ENCODE peak calls at places on chromosomes 5 and 9, in five cellular contexts. M is ecto neural progenitor cell, T is pancreas, P is PC-3, D is ovary. I is an unnamed sample.

GRCh38 chr9:75612754-75613153 is 277.7 kb upstream of the PCSK5 start:
- DNase-seq in D (no peak), M (no peak), T (no peak), P (no peak), I (no peak)

GRCh38 chr5:67693956-67694564 is 497.5 kb upstream of the CD180 start:
- DNase-seq in T (peak; percentile 2), D (peak; percentile 27), P (no peak), M (no peak), I (peak; percentile 57)

GRCh38 chr5:18829539-18829938 is 1158.5 kb downstream of the CDH18 start:
- DNase-seq in M (no peak), D (no peak), P (no peak), T (no peak), I (no peak)

GRCh38 chr9:116644099-116644688 is 42.9 kb upstream of the TRIM32 start:
- DNase-seq in M (no peak), D (no peak), P (no peak), T (no peak), I (no peak)

GRCh38 chr9:72880821-72881220 is 72.0 kb downstream of the ALDH1A1 start:
- DNase-seq in P (no peak), T (no peak), D (no peak), M (no peak), I (no peak)

GRCh38 chr5:173697931-173698579 is 81.6 kb upstream of the BOD1 start:
- DNase-seq in D (no peak), P (no peak), T (peak; percentile 91), M (no peak), I (no peak)

GRCh38 chr5:112065818-112066217 is 308.8 kb upstream of the NREP start:
- DNase-seq in P (no peak), M (no peak), T (no peak), D (no peak), I (no peak)

GRCh38 chr9:127318651-127319167 is 54.1 kb downstream of the GARNL3 start:
- DNase-seq in M (no peak), T (no peak), P (no peak), D (no peak), I (no peak)

GRCh38 chr5:16992444-16992843 is 56.4 kb upstream of the MYO10 start:
- DNase-seq in D (no peak), P (no peak), T (no peak), M (no peak), I (no peak)

GRCh38 chr9:36120705-36121104 is 15.8 kb upstream of the GLIPR2 start:
- DNase-seq in T (no peak), D (no peak), P (no peak), M (no peak), I (no peak)

GRCh38 chr5:145951071-145951470 is 14.7 kb downstream of the SH3RF2 start:
- DNase-seq in D (no peak), T (no peak), M (no peak), P (no peak), I (no peak)

GRCh38 chr9:37198034-37198718 is 77.8 kb downstream of the ZCCHC7 start:
- DNase-seq in P (no peak), M (no peak), T (no peak), D (no peak), I (no peak)

GRCh38 chr5:135429326-135429725 is 17.8 kb downstream of the DCANP1 start:
- DNase-seq in D (no peak), T (no peak), P (no peak), M (no peak), I (peak; percentile 93)

GRCh38 chr9:35791321-35791921 is at the start of gene NPR2:
- DNase-seq in D (peak; percentile 69), M (peak; percentile 65), T (no peak), P (no peak), I (peak; percentile 64)

GRCh38 chr9:133979921-133980863 is 11.9 kb downstream of the VAV2 start:
- DNase-seq in D (peak; percentile 30), M (no peak), T (peak; percentile 77), P (no peak), I (no peak)

GRCh38 chr5:9529041-9529480 is 16.8 kb downstream of the SEMA5A start:
- DNase-seq in P (no peak), M (no peak), T (peak; percentile 76), D (no peak), I (no peak)

GRCh38 chr5:1067141-1068121 is 44.4 kb downstream of the SLC12A7 start:
- DNase-seq in M (no peak), T (no peak), D (peak; percentile 21), P (no peak), I (no peak)

GRCh38 chr5:107090471-107090870 is 580.3 kb downstream of the EFNA5 start:
- DNase-seq in M (no peak), T (no peak), D (no peak), P (no peak), I (no peak)